ENCODE peak calls at places on chromosomes 12 and 14, in nine cellular contexts. A, Q, L, M, I, P, O, G and R are unnamed samples.
A peak's percentile ranks its signal among the peaks of the same experiment; 100 is the strongest.

GRCh38 chr12:16526693-16527092 is 79.3 kb downstream of the LMO3 start:
- DNase-seq in M (no peak), A (no peak), L (no peak), I (no peak), P (no peak), Q (no peak), O (no peak), G (peak; percentile 94), R (no peak)

GRCh38 chr12:52166672-52167071 is 25.1 kb downstream of the KRT80 start:
- DNase-seq in M (no peak), O (no peak), L (no peak), A (no peak), Q (no peak), P (no peak), G (no peak), I (no peak), R (no peak)

GRCh38 chr14:92004062-92004461 is 35.8 kb downstream of the TRIP11 start:
- DNase-seq in G (peak; percentile 18), O (no peak), L (no peak), M (no peak), I (no peak), A (no peak), P (no peak), Q (no peak), R (no peak)

GRCh38 chr12:40158592-40159111 is 52.8 kb upstream of the SLC2A13 start:
- DNase-seq in G (peak; percentile 71), I (no peak), A (no peak), M (no peak), Q (no peak), L (no peak), O (no peak), P (no peak), R (no peak)

GRCh38 chr12:55762646-55763045 is 19.7 kb downstream of the GDF11 start:
- DNase-seq in I (no peak), P (no peak), A (peak; percentile 56), Q (no peak), L (no peak), M (no peak), G (no peak), O (no peak), R (no peak)

GRCh38 chr14:81452766-81453165 is 52.6 kb upstream of the STON2 start:
- DNase-seq in A (no peak), I (no peak), P (no peak), O (no peak), G (no peak), M (no peak), L (peak; percentile 17), Q (no peak), R (no peak)

GRCh38 chr12:113142173-113142885 is 6.8 kb upstream of the RASAL1 start:
- DNase-seq in M (no peak), Q (peak; percentile 86), P (no peak), O (peak; percentile 58), A (peak; percentile 14), G (no peak), L (no peak), I (no peak), R (no peak)

GRCh38 chr12:12983420-12984035 is 16.5 kb downstream of the HEBP1 start:
- DNase-seq in I (no peak), A (peak; percentile 49), P (no peak), M (no peak), G (peak; percentile 74), O (peak; percentile 80), Q (no peak), L (no peak), R (no peak)

GRCh38 chr12:1217191-1217949 is 226.3 kb downstream of the ERC1 start:
- DNase-seq in L (no peak), O (peak; percentile 58), P (no peak), A (no peak), I (no peak), M (no peak), Q (no peak), G (peak; percentile 76), R (no peak)

GRCh38 chr14:95488376-95489162 is 27.9 kb downstream of the SYNE3 start:
- DNase-seq in I (no peak), Q (no peak), A (no peak), P (no peak), O (no peak), L (no peak), M (no peak), G (no peak), R (no peak)

GRCh38 chr12:43038991-43039390 is 449.4 kb upstream of the PRICKLE1 start:
- DNase-seq in M (no peak), I (no peak), G (no peak), L (no peak), P (no peak), Q (no peak), A (no peak), O (no peak), R (no peak)

GRCh38 chr14:51612449-51612848 is 39.3 kb upstream of the FRMD6 start:
- DNase-seq in M (no peak), A (no peak), L (no peak), O (no peak), P (no peak), G (no peak), Q (no peak), I (no peak), R (no peak)

GRCh38 chr14:26596722-26597030 is 1.2 kb downstream of the NOVA1 start:
- DNase-seq in I (no peak), G (peak; percentile 45), O (no peak), A (no peak), P (no peak), L (peak; percentile 58), M (no peak), Q (peak; percentile 27), R (no peak)

GRCh38 chr12:59650594-59651229 is 54.9 kb downstream of the SLC16A7 start:
- DNase-seq in O (peak; percentile 31), M (no peak), A (no peak), P (no peak), G (peak; percentile 29), Q (no peak), I (no peak), L (no peak), R (no peak)

GRCh38 chr12:51884676-51885229 is 3.1 kb upstream of the ANKRD33 start:
- DNase-seq in M (no peak), A (no peak), G (peak; percentile 84), L (no peak), I (no peak), O (no peak), Q (no peak), P (no peak), R (no peak)

GRCh38 chr14:96001866-96002510 is 37.2 kb upstream of the C14orf132 start:
- DNase-seq in I (peak; percentile 8), L (no peak), Q (no peak), P (no peak), G (no peak), O (no peak), A (no peak), M (no peak), R (no peak)

GRCh38 chr12:27008070-27008469 is 6.1 kb downstream of the TM7SF3 start:
- DNase-seq in G (no peak), M (no peak), O (no peak), I (no peak), A (no peak), L (no peak), P (no peak), Q (no peak), R (no peak)

GRCh38 chr12:123111498-123112165 is 39.3 kb downstream of the PITPNM2 start:
- DNase-seq in L (no peak), A (no peak), I (no peak), O (no peak), Q (no peak), G (peak; percentile 20), P (no peak), M (no peak), R (no peak)